ENCODE peak calls at places on chromosome 13, in five cellular contexts. R is HCT116, I is HTR-8/SVneo, N is GM04503, A is anterior cingulate cortex. D is an unnamed sample.

GRCh38 chr13:96091164-96091931 is 1.4 kb downstream of the HS6ST3 start:
- DNase-seq in N (no peak), R (no peak), I (no peak), A (no peak), D (no peak)

GRCh38 chr13:107573184-107573583 is 642.2 kb downstream of the LIG4 start:
- DNase-seq in N (no peak), I (no peak), A (no peak), R (no peak), D (no peak)

GRCh38 chr13:102799544-102800144 is 725 bp downstream of the BIVM start:
- DNase-seq in N (no peak), A (peak; percentile 46), I (no peak), R (no peak), D (no peak)

GRCh38 chr13:65378484-65378883 is 1851.7 kb downstream of the PCDH9 start:
- DNase-seq in A (no peak), R (no peak), I (no peak), N (no peak), D (no peak)

GRCh38 chr13:97122381-97122996 is 99.6 kb upstream of the MBNL2 start:
- DNase-seq in A (no peak), R (peak; percentile 85), N (no peak), I (no peak), D (no peak)

GRCh38 chr13:77300176-77301141 is 26.4 kb downstream of the MYCBP2 start:
- DNase-seq in A (no peak), R (no peak), I (no peak), N (peak; percentile 17), D (no peak)

GRCh38 chr13:103883152-103883551 is 816.9 kb upstream of the SLC10A2 start:
- DNase-seq in A (peak; percentile 75), I (peak; percentile 57), N (peak; percentile 61), R (peak; percentile 90), D (peak; percentile 69)

GRCh38 chr13:48431431-48431830 is 18.5 kb upstream of the LPAR6 start:
- DNase-seq in I (no peak), R (no peak), N (no peak), A (no peak), D (no peak)

GRCh38 chr13:45932172-45932571 is 80.6 kb upstream of the SIAH3 start:
- DNase-seq in N (no peak), R (no peak), I (no peak), A (no peak), D (no peak)

GRCh38 chr13:113291997-113292862 is 4.8 kb upstream of the LAMP1 start:
- DNase-seq in R (no peak), N (no peak), I (no peak), A (no peak), D (no peak)

GRCh38 chr13:73835138-73835721 is 299.0 kb downstream of the KLF12 start:
- DNase-seq in N (peak; percentile 8), A (no peak), I (peak; percentile 23), R (peak; percentile 22), D (no peak)

GRCh38 chr13:42279080-42279479 is 7.1 kb downstream of the AKAP11 start:
- DNase-seq in R (no peak), N (no peak), I (no peak), A (no peak), D (no peak)

GRCh38 chr13:112588490-112589297 is 741 bp upstream of the TUBGCP3 start:
- DNase-seq in I (no peak), R (no peak), N (no peak), A (no peak), D (no peak)

GRCh38 chr13:74305876-74306275 is 171.7 kb upstream of the KLF12 start:
- DNase-seq in I (no peak), R (no peak), A (no peak), N (no peak), D (no peak)

GRCh38 chr13:29545988-29546387 is 49.5 kb downstream of the SLC7A1 start:
- DNase-seq in R (no peak), I (no peak), A (no peak), N (no peak), D (no peak)

GRCh38 chr13:114057131-114058050 is 75.0 kb downstream of the RASA3 start:
- DNase-seq in R (no peak), A (no peak), N (no peak), I (no peak), D (no peak)

GRCh38 chr13:114019367-114019766 is 45.5 kb upstream of the C13orf46 start:
- DNase-seq in N (no peak), R (peak; percentile 8), A (no peak), I (no peak), D (no peak)

GRCh38 chr13:97165527-97166425 is 56.4 kb upstream of the MBNL2 start:
- DNase-seq in A (no peak), R (no peak), N (no peak), I (no peak), D (no peak)

GRCh38 chr13:113076681-113077401 is 28.8 kb upstream of the F7 start:
- DNase-seq in N (no peak), I (no peak), R (no peak), A (no peak), D (no peak)

D was measured in Panc1.